ENCODE peak calls at places on chromosomes 3 and 15, in seven cellular contexts. Z is iris pigment epithelial cell, A is Calu3, N is cerebellar cortex, C is non-pigmented ciliary epithelial cell, P is LoVo, U is NCI-H1417. K is an unnamed sample.
A peak's percentile ranks its signal among the peaks of the same experiment; 100 is the strongest.

GRCh38 chr15:74316116-74316515 is 51.3 kb downstream of the CYP11A1 start:
- DNase-seq in Z (no peak), A (no peak), N (no peak), C (no peak), P (no peak), U (no peak), K (no peak)

GRCh38 chr3:107957506-107957905 is 133.3 kb downstream of the CD47 start:
- DNase-seq in Z (no peak), A (no peak), N (no peak), C (no peak), P (no peak), U (no peak), K (no peak)

GRCh38 chr15:47846128-47846868 is 129.0 kb downstream of the SEMA6D start:
- DNase-seq in Z (no peak), A (no peak), N (no peak), C (no peak), P (no peak), U (no peak), K (no peak)

GRCh38 chr3:46087871-46088270 is 60.6 kb upstream of the XCR1 start:
- DNase-seq in Z (peak; percentile 50), A (no peak), N (peak; percentile 61), C (no peak), P (no peak), U (no peak), K (no peak)

GRCh38 chr3:115464036-115464435 is 159.3 kb upstream of the GAP43 start:
- DNase-seq in Z (no peak), A (no peak), N (no peak), C (no peak), P (no peak), U (no peak), K (no peak)

GRCh38 chr15:69081310-69082004 is 67.0 kb downstream of the NOX5 start:
- DNase-seq in Z (peak; percentile 56), A (no peak), N (no peak), C (no peak), P (no peak), U (no peak), K (no peak)

GRCh38 chr3:141380987-141381386 is 12.7 kb downstream of the ZBTB38 start:
- DNase-seq in Z (no peak), A (no peak), N (no peak), C (no peak), P (no peak), U (no peak), K (no peak)

GRCh38 chr15:28995193-28995592 is 109.4 kb downstream of the APBA2 start:
- DNase-seq in Z (no peak), A (no peak), N (no peak), C (no peak), P (no peak), U (no peak), K (no peak)

GRCh38 chr15:47750030-47750739 is 32.9 kb downstream of the SEMA6D start:
- DNase-seq in Z (peak; percentile 89), A (no peak), N (no peak), C (peak; percentile 65), P (no peak), U (no peak), K (no peak)

GRCh38 chr3:149964296-149964695 is 6.4 kb downstream of the PFN2 start:
- DNase-seq in Z (peak; percentile 43), A (no peak), N (no peak), C (no peak), P (no peak), U (no peak), K (no peak)

GRCh38 chr3:71103430-71103881 is 480.1 kb downstream of the FOXP1 start:
- DNase-seq in Z (peak; percentile 92), A (peak; percentile 71), N (peak; percentile 34), C (peak; percentile 71), P (no peak), U (no peak), K (no peak)

GRCh38 chr3:12758025-12758830 is 831 bp downstream of the TMEM40 start:
- DNase-seq in Z (peak; percentile 78), A (no peak), N (peak; percentile 5), C (no peak), P (no peak), U (no peak), K (peak; percentile 42)

GRCh38 chr15:89165677-89166076 is 55.7 kb downstream of the RLBP1 start:
- DNase-seq in Z (peak; percentile 40), A (no peak), N (no peak), C (no peak), P (no peak), U (no peak), K (no peak)

GRCh38 chr3:58567251-58567515 is 10.0 kb downstream of the FAM107A start:
- DNase-seq in Z (no peak), A (no peak), N (no peak), C (no peak), P (no peak), U (no peak), K (no peak)

GRCh38 chr3:16033889-16034687 is 140.4 kb upstream of the GALNT15 start:
- DNase-seq in Z (peak; percentile 48), A (no peak), N (no peak), C (no peak), P (no peak), U (no peak), K (no peak)

GRCh38 chr3:185439745-185440466 is 58.9 kb downstream of the TMEM41A start:
- DNase-seq in Z (no peak), A (no peak), N (peak; percentile 51), C (no peak), P (no peak), U (peak; percentile 12), K (no peak)

GRCh38 chr3:145650170-145650569 is 510.8 kb downstream of the PLOD2 start:
- DNase-seq in Z (no peak), A (no peak), N (no peak), C (no peak), P (no peak), U (no peak), K (no peak)